ENCODE peak calls at places on chromosome 22, in nine cellular contexts. Y is mucosa of descending colon; L is LNCaP clone FGC; D is cardiac muscle cell; Z is RWPE1; O is CD4-positive, alpha-beta T cell; G is IMR-90; I is fibroblast of lung; W is neural crest cell. Q is an unnamed sample.

GRCh38 chr22:47586946-47587345 is 824.5 kb downstream of the TBC1D22A start:
- DNase-seq in Y (no peak), L (no peak), D (no peak), Z (no peak), O (no peak), G (no peak), I (no peak), W (no peak), Q (no peak)

GRCh38 chr22:27686534-27686933 is 115.0 kb downstream of the MN1 start:
- DNase-seq in Y (peak), L (no peak), D (peak), Z (peak), O (no peak), G (peak), I (peak), W (no peak), Q (no peak)

GRCh38 chr22:43470218-43470617 is 58.4 kb downstream of the MPPED1 start:
- DNase-seq in Y (no peak), L (no peak), D (no peak), Z (no peak), O (no peak), G (no peak), I (no peak), W (no peak), Q (no peak)

GRCh38 chr22:40654522-40655167 is 18.1 kb upstream of the MRTFA start:
- DNase-seq in Y (no peak), L (no peak), D (no peak), Z (peak), O (no peak), G (peak), I (peak), W (no peak), Q (no peak)

GRCh38 chr22:27585141-27585540 is 216.4 kb downstream of the MN1 start:
- DNase-seq in Y (no peak), L (no peak), D (no peak), Z (no peak), O (no peak), G (no peak), I (no peak), W (no peak), Q (no peak)

GRCh38 chr22:46057762-46058420 is 80.9 kb upstream of the WNT7B start:
- DNase-seq in Y (peak), L (no peak), D (no peak), Z (no peak), O (peak), G (no peak), I (peak), W (no peak), Q (no peak)

GRCh38 chr22:41775338-41775737 is 25.1 kb upstream of the CCDC134 start:
- DNase-seq in Y (no peak), L (no peak), D (no peak), Z (no peak), O (no peak), G (no peak), I (no peak), W (no peak), Q (no peak)

GRCh38 chr22:50296658-50297490 is 10.6 kb downstream of the PLXNB2 start:
- DNase-seq in Y (no peak), L (no peak), D (no peak), Z (no peak), O (no peak), G (no peak), I (no peak), W (no peak), Q (no peak)

GRCh38 chr22:49408102-49408836 is 419.4 kb downstream of the BRD1 start:
- DNase-seq in Y (no peak), L (no peak), D (no peak), Z (no peak), O (no peak), G (no peak), I (no peak), W (no peak), Q (no peak)

GRCh38 chr22:46377566-46378498 is 42.3 kb downstream of the TRMU start:
- DNase-seq in Y (peak), L (no peak), D (peak), Z (peak), O (no peak), G (no peak), I (no peak), W (peak), Q (no peak)

GRCh38 chr22:42357221-42357620 is 75.0 kb downstream of the NFAM1 start:
- DNase-seq in Y (no peak), L (no peak), D (no peak), Z (no peak), O (no peak), G (no peak), I (no peak), W (no peak), Q (no peak)

GRCh38 chr22:37545703-37546435 is 14.4 kb upstream of the CDC42EP1 start:
- DNase-seq in Y (peak), L (no peak), D (peak), Z (peak), O (no peak), G (peak), I (peak), W (peak), Q (no peak)

GRCh38 chr22:41369089-41369745 is 12.5 kb upstream of the TEF start:
- DNase-seq in Y (no peak), L (no peak), D (no peak), Z (no peak), O (no peak), G (no peak), I (no peak), W (no peak), Q (no peak)

GRCh38 chr22:29710193-29710592 is 9.6 kb upstream of the CABP7 start:
- DNase-seq in Y (no peak), L (no peak), D (no peak), Z (no peak), O (no peak), G (no peak), I (no peak), W (no peak), Q (no peak)

GRCh38 chr22:41910599-41911291 is 4.1 kb downstream of the SHISA8 start:
- DNase-seq in Y (no peak), L (no peak), D (no peak), Z (no peak), O (no peak), G (no peak), I (no peak), W (no peak), Q (peak)

GRCh38 chr22:35582218-35582860 is 34.8 kb downstream of the MB start:
- DNase-seq in Y (no peak), L (no peak), D (no peak), Z (no peak), O (no peak), G (peak), I (no peak), W (no peak), Q (no peak)

GRCh38 chr22:30870451-30871345 is 97.9 kb downstream of the MORC2 start:
- DNase-seq in Y (peak), L (no peak), D (no peak), Z (no peak), O (no peak), G (no peak), I (no peak), W (no peak), Q (no peak)

GRCh38 chr22:22464541-22465054 is 43.9 kb downstream of the ZNF280B start:
- DNase-seq in Y (no peak), L (no peak), D (no peak), Z (no peak), O (no peak), G (no peak), I (no peak), W (no peak), Q (no peak)

GRCh38 chr22:22461583-22461982 is 47.0 kb downstream of the ZNF280B start:
- DNase-seq in Y (no peak), L (no peak), D (no peak), Z (no peak), O (no peak), G (no peak), I (no peak), W (no peak), Q (no peak)

GRCh38 chr22:22461111-22461510 is 47.4 kb downstream of the ZNF280B start:
- DNase-seq in Y (no peak), L (no peak), D (no peak), Z (no peak), O (no peak), G (no peak), I (no peak), W (no peak), Q (no peak)

GRCh38 chr22:22463855-22464540 is 44.5 kb downstream of the ZNF280B start:
- DNase-seq in Y (no peak), L (peak), D (peak), Z (peak), O (peak), G (peak), I (peak), W (peak), Q (no peak)

DNA sequence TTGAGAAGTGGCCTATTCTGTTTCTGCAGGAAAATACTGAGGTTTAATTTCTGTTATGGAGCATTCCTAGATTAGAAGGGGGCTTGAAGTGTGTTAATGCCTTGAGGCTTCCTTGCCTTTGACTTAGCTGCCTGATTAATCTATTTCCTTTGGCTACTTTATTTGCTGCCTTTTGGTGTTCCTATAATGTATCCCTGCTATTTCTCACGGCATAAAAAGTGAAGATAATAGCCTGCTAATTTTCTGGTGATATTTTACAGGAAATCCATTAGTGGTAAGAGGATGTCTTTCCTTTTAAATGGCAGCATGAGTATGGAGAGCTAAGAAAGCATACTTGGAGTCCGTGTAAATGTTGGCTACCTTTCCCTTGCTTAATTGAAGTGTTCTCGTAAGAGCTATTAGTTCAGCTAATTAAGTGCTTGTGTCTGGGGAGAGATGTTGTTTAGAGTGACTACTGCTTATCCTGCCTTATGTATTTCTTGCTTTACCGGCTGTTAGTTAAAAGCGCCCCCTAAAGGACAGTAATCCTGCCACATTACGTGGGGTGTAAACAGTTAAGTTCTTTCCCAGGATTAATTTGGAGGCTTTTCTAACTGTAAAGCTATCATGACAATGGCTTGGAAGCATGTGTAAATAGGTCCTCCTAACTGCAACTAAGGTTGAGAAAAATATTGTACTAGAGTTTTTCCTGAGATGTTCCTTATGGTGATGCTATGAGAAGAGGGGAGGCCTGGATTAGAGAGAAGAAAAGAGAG is 45.6 kb downstream of the ZNF280B start:
- DNase-seq in Y (no peak), L (no peak), D (no peak), Z (no peak), O (no peak), G (no peak), I (no peak), W (no peak), Q (no peak)
- TF ChIP-seq CTCF in Y (no peak), L (peak), D (peak), Z (no peak), O (no peak), G (peak), I (no peak), W (peak), Q (no peak)

GRCh38 chr22:23282986-23283385 is 102.7 kb downstream of the BCR start:
- DNase-seq in Y (no peak), L (no peak), D (no peak), Z (no peak), O (no peak), G (no peak), I (no peak), W (no peak), Q (no peak)

GRCh38 chr22:23281406-23282088 is 101.2 kb downstream of the BCR start:
- DNase-seq in Y (peak), L (peak), D (peak), Z (peak), O (peak), G (peak), I (peak), W (peak), Q (peak)

GRCh38 chr22:23282516-23282915 is 102.2 kb downstream of the BCR start:
- DNase-seq in Y (no peak), L (no peak), D (no peak), Z (no peak), O (no peak), G (no peak), I (no peak), W (no peak), Q (no peak)

GRCh38 chr22:23281053-23281405 is 100.7 kb downstream of the BCR start:
- DNase-seq in Y (no peak), L (no peak), D (no peak), Z (no peak), O (no peak), G (no peak), I (no peak), W (no peak), Q (no peak)

GRCh38 chr22:23282089-23282501 is 101.8 kb downstream of the BCR start:
- DNase-seq in Y (no peak), L (no peak), D (no peak), Z (peak), O (no peak), G (peak), I (peak), W (no peak), Q (no peak)
- TF ChIP-seq CTCF in Y (no peak), L (no peak), D (no peak), Z (peak), O (peak), G (no peak), I (peak), W (peak), Q (no peak)

GRCh38 chr22:44685384-44686056 is 16.5 kb upstream of the PRR5 start:
- DNase-seq in Y (peak), L (no peak), D (no peak), Z (peak), O (peak), G (peak), I (peak), W (peak), Q (no peak)
- TF ChIP-seq CTCF in Y (no peak), L (no peak), D (no peak), Z (no peak), O (no peak), G (no peak), I (no peak), W (no peak), Q (no peak)

DNA sequence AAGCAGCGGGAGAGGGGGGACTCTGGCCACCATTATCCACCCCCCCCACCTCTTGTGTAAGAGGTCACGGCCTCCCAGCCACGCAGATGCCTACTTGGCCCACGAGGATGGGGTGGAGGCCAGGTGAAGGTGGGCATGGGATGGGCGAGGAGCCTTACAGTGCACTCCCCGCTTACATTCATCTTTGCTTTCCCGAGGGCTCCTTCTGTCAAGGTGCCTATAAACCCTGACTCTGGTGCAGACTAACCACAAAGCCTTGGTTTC is 13.1 kb downstream of the NPTXR start:
- DNase-seq in Y (peak), L (no peak), D (no peak), Z (no peak), O (no peak), G (no peak), I (no peak), W (no peak), Q (no peak)
- TF ChIP-seq CTCF in Y (no peak), L (no peak), D (no peak), Z (no peak), O (no peak), G (no peak), I (no peak), W (no peak), Q (no peak)

GRCh38 chr22:25878933-25879332 is 136.9 kb downstream of the MYO18B start:
- DNase-seq in Y (no peak), L (no peak), D (no peak), Z (no peak), O (no peak), G (no peak), I (no peak), W (no peak), Q (no peak)

GRCh38 chr22:25882366-25882765 is 140.4 kb downstream of the MYO18B start:
- DNase-seq in Y (no peak), L (no peak), D (no peak), Z (no peak), O (no peak), G (no peak), I (no peak), W (no peak), Q (no peak)

GRCh38 chr22:25881353-25881752 is 139.4 kb downstream of the MYO18B start:
- DNase-seq in Y (no peak), L (no peak), D (no peak), Z (no peak), O (no peak), G (no peak), I (no peak), W (no peak), Q (no peak)

GRCh38 chr22:25884121-25884520 is 142.1 kb downstream of the MYO18B start:
- DNase-seq in Y (no peak), L (no peak), D (no peak), Z (no peak), O (no peak), G (no peak), I (no peak), W (no peak), Q (no peak)

DNA sequence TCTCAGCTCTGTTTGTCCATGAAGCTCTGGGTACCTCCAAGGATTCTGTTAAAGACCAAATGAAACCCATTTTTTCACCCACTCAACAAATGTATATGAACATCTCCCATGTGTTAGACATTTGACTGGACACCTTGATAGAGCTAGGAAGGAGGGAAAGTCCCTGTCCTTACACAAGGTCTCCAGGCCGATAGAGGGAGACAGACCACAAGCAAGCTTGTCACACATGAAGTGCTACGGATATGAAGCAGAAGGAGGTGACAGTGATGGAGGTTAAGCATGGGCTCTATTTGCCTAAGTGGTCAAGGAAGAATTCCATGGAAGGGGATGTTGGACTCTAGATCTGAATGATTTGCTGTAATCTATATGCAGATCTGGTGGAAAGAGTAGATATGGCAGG is 138.5 kb downstream of the MYO18B start:
- DNase-seq in Y (no peak), L (no peak), D (no peak), Z (no peak), O (no peak), G (no peak), I (no peak), W (no peak), Q (no peak)
- TF ChIP-seq CTCF in Y (no peak), L (peak), D (no peak), Z (no peak), O (no peak), G (no peak), I (no peak), W (no peak), Q (no peak)

Q was measured in activated B cell treated with CpG ODN at 0.5 μM for 24 hours.